ENCODE peak calls at places on chromosomes 16 and 17, in four cellular contexts. X is activated CD8-positive, alpha-beta T cell treated with anti-CD3 and anti-CD28 coated beads, Interleukin-2, amount 10 ng/mL, durations not matched to agents 7 days and 5 days; C is heart right ventricle; G is stimulated activated naive B cell treated with anti-CD40 and anti-IgM and Interleukin-4, amounts not matched to agents 10 μg/mL and 1 μg/mL and 100 μg/mL, for 72 hours. N is an unnamed sample.

GRCh38 chr16:15928261-15929104 is 20.9 kb upstream of the ABCC1 start:
- ATAC-seq in X (no peak), C (no peak), G (no peak), N (no peak)

GRCh38 chr17:79975498-79976134 is 60.1 kb downstream of the TBC1D16 start:
- ATAC-seq in X (no peak), C (no peak), G (no peak), N (no peak)

GRCh38 chr17:29115906-29116651 is 64.1 kb downstream of the MYO18A start:
- ATAC-seq in X (peak; percentile 43), C (no peak), G (peak; percentile 57), N (peak; percentile 47)

GRCh38 chr17:59373879-59374495 is 42.5 kb downstream of the YPEL2 start:
- ATAC-seq in X (no peak), C (peak; percentile 15), G (peak; percentile 37), N (no peak)

GRCh38 chr16:87845807-87846619 is 23.3 kb downstream of the SLC7A5 start:
- ATAC-seq in X (no peak), C (peak; percentile 29), G (no peak), N (no peak)

GRCh38 chr16:69834817-69835477 is 72.8 kb downstream of the WWP2 start:
- ATAC-seq in X (no peak), C (no peak), G (no peak), N (no peak)

GRCh38 chr17:59506907-59507726 is 58.3 kb upstream of the DHX40 start:
- ATAC-seq in X (no peak), C (no peak), G (no peak), N (no peak)

GRCh38 chr16:68469728-68470460 is 21.6 kb upstream of the SMPD3 start:
- ATAC-seq in X (peak; percentile 61), C (peak; percentile 34), G (peak; percentile 50), N (peak; percentile 54)

GRCh38 chr16:1470543-1471251 is 4.1 kb downstream of the CLCN7 start:
- ATAC-seq in X (no peak), C (no peak), G (no peak), N (no peak)

GRCh38 chr17:17792551-17793377 is 44.0 kb downstream of the SREBF1 start:
- ATAC-seq in X (peak; percentile 93), C (peak; percentile 54), G (peak; percentile 79), N (peak; percentile 5)

GRCh38 chr16:56041556-56042140 is 149.6 kb upstream of the GNAO1 start:
- ATAC-seq in X (peak; percentile 67), C (peak; percentile 82), G (peak; percentile 88), N (peak; percentile 78)

GRCh38 chr17:79154446-79154845 is 79.8 kb downstream of the ENGASE start:
- ATAC-seq in X (no peak), C (peak; percentile 84), G (no peak), N (no peak)

GRCh38 chr16:28092721-28093382 is 29.3 kb upstream of the GSG1L start:
- ATAC-seq in X (no peak), C (no peak), G (no peak), N (no peak)

GRCh38 chr16:11679250-11679649 is 11.0 kb downstream of the SNN start:
- ATAC-seq in X (no peak), C (no peak), G (no peak), N (no peak)

GRCh38 chr17:48262982-48263586 is 155.5 kb downstream of the SNX11 start:
- ATAC-seq in X (no peak), C (no peak), G (no peak), N (no peak)

GRCh38 chr16:16021988-16022682 is 72.7 kb downstream of the ABCC1 start:
- ATAC-seq in X (no peak), C (peak; percentile 98), G (no peak), N (no peak)

GRCh38 chr17:21286771-21287702 is 2.5 kb downstream of the MAP2K3 start:
- ATAC-seq in X (no peak), C (no peak), G (peak; percentile 0), N (no peak)

N was measured in stimulated activated memory B cell treated with anti-CD40 and anti-IgM and Interleukin-4, amounts not matched to agents 10 μg/mL and 1 μg/mL and 100 μg/mL, for 72 hours.